ENCODE peak calls at places on chromosomes 4 and X, in eight cellular contexts. Y, Q, M, X, U, Z, R and B are unnamed samples.

GRCh38 chr4:138090145-138090917 is 151.8 kb downstream of the SLC7A11 start:
- DNase-seq in Y (peak), Q (no peak), M (peak), X (no peak), U (peak), Z (peak), R (peak), B (peak)

GRCh38 chrX:15848576-15848975 is 6.0 kb downstream of the AP1S2 start:
- DNase-seq in Y (no peak), Q (no peak), M (no peak), X (no peak), U (no peak), Z (no peak), R (no peak), B (no peak)

GRCh38 chr4:140267576-140267975 is 105.9 kb upstream of the SCOC start:
- DNase-seq in Y (peak), Q (no peak), M (no peak), X (no peak), U (no peak), Z (peak), R (no peak), B (no peak)

GRCh38 chr4:7044415-7044930 is 1.3 kb downstream of the TADA2B start:
- DNase-seq in Y (no peak), Q (no peak), M (no peak), X (no peak), U (no peak), Z (no peak), R (peak), B (no peak)

GRCh38 chr4:6473264-6474052 is 1.0 kb upstream of the PPP2R2C start:
- DNase-seq in Y (no peak), Q (no peak), M (no peak), X (no peak), U (no peak), Z (no peak), R (peak), B (no peak)

GRCh38 chr4:89486042-89486441 is 178.4 kb upstream of the GPRIN3 start:
- DNase-seq in Y (peak), Q (no peak), M (no peak), X (no peak), U (no peak), Z (no peak), R (no peak), B (peak)

GRCh38 chr4:114547340-114548134 is 51.1 kb upstream of the UGT8 start:
- DNase-seq in Y (no peak), Q (no peak), M (no peak), X (no peak), U (no peak), Z (no peak), R (no peak), B (no peak)

GRCh38 chrX:8849945-8850344 is 48.8 kb upstream of the FAM9A start:
- DNase-seq in Y (no peak), Q (no peak), M (no peak), X (no peak), U (no peak), Z (no peak), R (no peak), B (no peak)

GRCh38 chr4:112517911-112518310 is 1.9 kb upstream of the NEUROG2 start:
- DNase-seq in Y (no peak), Q (no peak), M (no peak), X (no peak), U (no peak), Z (no peak), R (no peak), B (no peak)

GRCh38 chr4:66887061-66887460 is 658.2 kb downstream of the CENPC start:
- DNase-seq in Y (no peak), Q (no peak), M (no peak), X (no peak), U (no peak), Z (no peak), R (no peak), B (no peak)

GRCh38 chr4:16752150-16752549 is 146.3 kb downstream of the LDB2 start:
- DNase-seq in Y (peak), Q (no peak), M (no peak), X (no peak), U (no peak), Z (no peak), R (no peak), B (peak)

GRCh38 chr4:163493643-163494359 is 689 bp upstream of the TMA16 start:
- DNase-seq in Y (no peak), Q (no peak), M (no peak), X (no peak), U (no peak), Z (no peak), R (no peak), B (no peak)

GRCh38 chr4:128859887-128860774 is 50.6 kb downstream of the JADE1 start:
- DNase-seq in Y (peak), Q (no peak), M (peak), X (no peak), U (peak), Z (no peak), R (no peak), B (peak)

GRCh38 chrX:144849141-144849540 is 398.2 kb upstream of the SPANXN1 start:
- DNase-seq in Y (no peak), Q (no peak), M (no peak), X (no peak), U (no peak), Z (no peak), R (no peak), B (no peak)

GRCh38 chr4:140568507-140569306 is at the start of gene UCP1:
- DNase-seq in Y (no peak), Q (no peak), M (no peak), X (peak), U (no peak), Z (peak), R (no peak), B (no peak)

GRCh38 chr4:80839792-80840191 is 190.7 kb upstream of the BMP3 start:
- DNase-seq in Y (no peak), Q (no peak), M (no peak), X (no peak), U (no peak), Z (no peak), R (no peak), B (no peak)

GRCh38 chr4:6019316-6020263 is 1.4 kb upstream of the C4orf50 start:
- DNase-seq in Y (peak), Q (no peak), M (peak), X (no peak), U (peak), Z (peak), R (no peak), B (peak)

GRCh38 chr4:94831607-94832006 is 73.9 kb downstream of the BMPR1B start:
- DNase-seq in Y (no peak), Q (no peak), M (no peak), X (no peak), U (no peak), Z (no peak), R (no peak), B (no peak)

GRCh38 chr4:10203851-10204250 is 87.3 kb upstream of the WDR1 start:
- DNase-seq in Y (no peak), Q (no peak), M (no peak), X (no peak), U (no peak), Z (no peak), R (no peak), B (no peak)

DNA sequence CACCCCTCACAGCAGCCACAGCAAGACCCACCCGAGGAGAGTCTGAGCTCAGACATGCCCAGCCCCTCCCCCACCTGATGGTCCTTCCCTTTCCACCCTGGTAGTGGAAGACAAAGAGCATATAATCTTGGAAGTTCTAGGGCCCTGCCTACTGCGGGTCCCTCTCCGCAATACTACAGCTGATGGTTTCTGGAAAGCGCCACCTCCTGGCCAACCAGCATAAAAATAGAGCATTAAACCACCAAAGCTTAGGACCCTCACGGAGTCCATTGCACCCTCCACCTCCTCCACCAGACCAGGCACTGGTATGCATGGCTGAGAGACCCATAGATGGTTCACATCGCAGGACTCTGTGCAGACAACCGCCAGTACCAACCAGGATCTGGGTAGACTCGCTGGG is 78.2 kb downstream of the SH3BGRL start:
- DNase-seq in Y (no peak), Q (no peak), M (no peak), X (no peak), U (no peak), Z (no peak), R (no peak), B (no peak)
- TF ChIP-seq CTCF in Y (peak), Q (no peak), M (peak), X (no peak), U (no peak), Z (no peak), R (no peak), B (no peak)

DNA sequence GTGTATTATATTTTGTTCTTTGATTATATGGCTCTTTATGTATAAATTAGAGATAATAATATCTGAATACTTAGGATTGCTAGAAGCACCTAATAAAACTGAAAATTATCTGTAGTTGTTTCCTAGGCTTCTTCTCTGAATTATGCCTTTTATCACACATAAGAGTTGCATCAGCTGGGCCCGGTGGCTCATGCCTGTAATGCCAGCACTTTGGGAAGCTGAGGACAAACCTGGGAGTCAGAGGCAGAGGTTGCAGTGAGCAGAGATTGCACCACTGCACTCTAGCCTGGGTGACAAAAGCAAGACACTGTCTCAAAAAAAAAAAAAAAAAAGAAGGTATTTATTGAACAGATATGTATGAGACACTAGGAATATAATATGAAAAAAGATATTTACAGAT is 773.5 kb upstream of the AGA start:
- DNase-seq in Y (no peak), Q (no peak), M (no peak), X (no peak), U (no peak), Z (no peak), R (no peak), B (no peak)
- TF ChIP-seq CTCF in Y (no peak), Q (no peak), M (no peak), X (no peak), U (no peak), Z (no peak), R (no peak), B (no peak)

DNA sequence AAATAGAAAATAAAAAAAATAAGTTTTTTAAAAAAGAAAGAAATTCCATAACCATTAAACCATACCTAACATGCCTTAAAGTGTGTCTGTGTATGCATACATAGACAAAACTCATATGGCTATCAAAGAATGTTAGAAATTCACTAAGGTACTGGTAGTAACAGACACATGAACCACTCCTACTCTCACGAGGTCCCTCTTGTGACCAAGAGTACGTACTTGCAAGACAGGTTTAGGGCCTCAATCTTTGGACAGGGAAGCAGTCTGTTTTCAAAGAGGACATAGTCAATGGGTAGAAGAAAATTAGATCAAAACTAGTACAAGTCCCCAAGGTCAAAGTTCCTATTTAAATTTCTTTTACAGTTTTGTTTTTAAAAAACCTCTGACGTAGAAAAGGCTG is 117.3 kb downstream of the CHM start:
- DNase-seq in Y (no peak), Q (no peak), M (no peak), X (no peak), U (no peak), Z (no peak), R (no peak), B (no peak)
- TF ChIP-seq CTCF in Y (no peak), Q (no peak), M (no peak), X (no peak), U (no peak), Z (no peak), R (no peak), B (no peak)

GRCh38 chrX:71999535-71999934 is 88.9 kb downstream of the NHSL2 start:
- DNase-seq in Y (no peak), Q (no peak), M (no peak), X (no peak), U (no peak), Z (no peak), R (no peak), B (no peak)
- TF ChIP-seq CTCF in Y (no peak), Q (no peak), M (no peak), X (no peak), U (no peak), Z (no peak), R (no peak), B (no peak)

GRCh38 chr4:14894392-14895292 is 107.6 kb upstream of the CPEB2 start:
- DNase-seq in Y (no peak), Q (no peak), M (no peak), X (no peak), U (no peak), Z (no peak), R (no peak), B (no peak)
- TF ChIP-seq CTCF in Y (no peak), Q (no peak), M (no peak), X (no peak), U (no peak), Z (no peak), R (no peak), B (no peak)

GRCh38 chrX:153659268-153659667 is 12.3 kb downstream of the DUSP9 start:
- DNase-seq in Y (no peak), Q (no peak), M (no peak), X (no peak), U (no peak), Z (no peak), R (no peak), B (no peak)

GRCh38 chrX:153665726-153666306 is 7.8 kb downstream of the PNCK start:
- DNase-seq in Y (no peak), Q (no peak), M (no peak), X (no peak), U (no peak), Z (no peak), R (no peak), B (no peak)

GRCh38 chrX:153657161-153657560 is 10.2 kb downstream of the DUSP9 start:
- DNase-seq in Y (no peak), Q (no peak), M (no peak), X (no peak), U (no peak), Z (no peak), R (no peak), B (no peak)

GRCh38 chrX:153667281-153667831 is 6.3 kb downstream of the PNCK start:
- DNase-seq in Y (no peak), Q (no peak), M (no peak), X (no peak), U (no peak), Z (no peak), R (no peak), B (no peak)

GRCh38 chrX:153662266-153662665 is 11.3 kb downstream of the PNCK start:
- DNase-seq in Y (peak), Q (peak), M (no peak), X (peak), U (no peak), Z (peak), R (no peak), B (no peak)
- TF ChIP-seq CTCF in Y (peak), Q (no peak), M (peak), X (peak), U (peak), Z (peak), R (no peak), B (peak)

DNA sequence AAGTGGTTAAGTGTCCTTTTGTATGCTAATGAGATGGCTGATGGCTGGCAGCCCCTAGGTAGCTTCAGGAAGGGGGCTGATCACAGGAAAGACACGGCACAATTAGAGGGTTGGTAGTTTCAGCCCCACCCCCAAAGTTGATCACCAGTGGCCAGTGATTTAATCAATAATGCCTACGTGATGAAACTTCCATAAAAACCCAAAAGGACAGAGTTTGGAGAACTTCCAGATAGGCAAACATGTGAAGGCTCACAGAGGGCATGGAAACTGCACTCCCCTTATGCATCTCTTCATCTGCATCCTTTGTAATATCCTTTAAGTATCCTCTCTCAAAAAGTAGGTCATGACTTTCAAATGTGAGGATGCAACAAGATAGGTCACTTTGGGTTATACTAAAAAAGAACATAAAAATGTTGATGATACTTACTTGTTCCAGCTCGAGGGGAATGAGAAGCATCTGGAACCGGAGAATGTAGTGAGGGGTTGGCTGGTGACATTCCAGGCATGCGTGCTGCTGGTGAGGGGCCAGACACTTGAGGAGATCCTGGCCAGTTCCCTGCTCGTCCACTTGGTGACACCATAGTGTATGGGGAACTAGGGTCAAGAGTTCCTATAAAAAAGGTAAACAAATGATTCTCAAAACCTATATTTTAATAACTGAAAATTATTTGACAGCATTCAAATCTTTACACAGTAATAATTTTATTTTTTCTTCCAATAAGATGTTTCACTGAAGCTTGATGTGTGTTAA is 16.7 kb upstream of the CXorf38 start:
- DNase-seq in Y (peak), Q (no peak), M (no peak), X (no peak), U (no peak), Z (peak), R (no peak), B (peak)
- TF ChIP-seq CTCF in Y (peak), Q (no peak), M (peak), X (peak), U (peak), Z (no peak), R (no peak), B (peak)

DNA sequence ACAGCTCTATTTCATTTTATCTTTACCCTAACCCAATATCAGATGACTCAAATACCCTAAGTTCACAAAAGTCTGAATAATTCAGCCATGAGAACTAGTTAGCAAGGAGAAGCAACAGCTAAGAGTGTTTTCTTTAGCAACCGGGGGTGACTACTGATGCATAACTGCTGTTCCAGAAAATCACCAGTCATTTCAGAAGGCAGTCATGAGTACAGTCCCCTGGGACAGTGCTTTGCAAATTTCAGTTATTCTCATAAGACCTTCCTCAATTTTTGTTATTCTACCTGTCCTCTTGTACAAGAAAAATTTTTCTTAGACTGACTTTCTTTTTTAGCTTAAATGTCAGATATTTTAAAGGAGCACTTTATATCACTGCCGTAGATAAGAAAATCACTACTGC is 16.4 kb downstream of the BANK1 start:
- DNase-seq in Y (no peak), Q (no peak), M (no peak), X (no peak), U (no peak), Z (peak), R (no peak), B (no peak)
- TF ChIP-seq CTCF in Y (no peak), Q (no peak), M (no peak), X (no peak), U (no peak), Z (peak), R (no peak), B (no peak)

DNA sequence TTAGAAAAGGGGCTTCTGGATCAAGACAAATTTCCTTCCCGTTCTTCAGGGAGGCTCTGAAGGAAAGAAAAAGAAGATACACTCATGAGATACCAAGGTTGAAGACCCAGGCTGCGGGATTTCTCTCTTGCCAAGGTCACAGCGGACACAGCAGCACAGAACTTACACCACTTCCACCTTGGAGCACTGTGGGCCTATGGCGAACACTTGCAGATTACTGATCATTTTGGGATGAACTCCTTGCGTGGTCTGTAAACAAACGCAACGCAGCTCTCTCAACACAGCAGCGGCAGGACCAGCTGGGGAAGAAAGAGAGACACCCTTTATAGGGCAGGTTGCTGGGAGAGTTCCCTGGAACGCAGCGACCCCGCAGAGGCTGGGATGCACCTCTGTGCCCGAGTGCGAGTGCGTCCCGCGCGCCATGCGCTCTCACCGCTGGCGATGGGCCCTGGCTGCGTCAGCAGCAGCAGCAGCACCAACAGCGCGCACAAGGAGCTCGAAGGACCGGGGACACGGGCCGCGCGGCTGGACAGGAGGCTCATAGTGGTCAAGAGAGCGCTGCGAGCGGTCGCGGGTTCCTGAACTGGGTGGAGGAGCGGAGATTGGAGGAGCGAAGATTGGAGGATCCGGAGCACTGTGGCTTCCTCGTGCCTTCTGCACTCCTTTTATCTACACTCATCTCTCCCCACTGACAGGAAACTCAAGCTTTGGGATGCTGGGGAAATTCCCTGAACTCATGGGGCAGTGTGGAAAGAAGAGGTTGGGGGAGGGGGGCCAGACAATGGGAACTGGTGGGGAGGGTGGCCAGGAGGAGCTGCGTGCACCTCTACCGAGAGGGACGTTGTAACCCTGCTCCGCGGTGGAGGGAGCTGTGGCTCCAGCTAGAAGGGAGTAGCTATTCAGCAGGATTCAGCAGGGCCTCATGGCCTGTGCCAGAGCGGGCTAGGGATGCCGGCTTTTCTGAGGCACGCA is at the start of gene CXCL5:
- DNase-seq in Y (peak), Q (no peak), M (no peak), X (no peak), U (no peak), Z (peak), R (no peak), B (no peak)
- TF ChIP-seq CTCF in Y (no peak), Q (no peak), M (peak), X (no peak), U (peak), Z (no peak), R (no peak), B (no peak)